ENCODE peak calls at places on chromosomes 11 and 22, in five cellular contexts. M is GM12878, U is HepG2, J is H1, E is NT2/D1. A is an unnamed sample.

GRCh38 chr11:45180888-45181594 is 34.6 kb downstream of the PRDM11 start:
- DNase-seq in M (no peak), E (no peak), U (no peak), J (no peak), A (peak)

GRCh38 chr11:128201801-128202200 is 385.6 kb downstream of the ETS1 start:
- DNase-seq in E (no peak), M (no peak), J (no peak), U (no peak), A (no peak)

GRCh38 chr11:70420008-70420464 is 21.7 kb downstream of the CTTN start:
- DNase-seq in U (no peak), J (no peak), E (no peak), M (no peak), A (no peak)

GRCh38 chr11:97938789-97939188 is 1082.0 kb upstream of the CNTN5 start:
- DNase-seq in M (no peak), J (no peak), E (peak), U (no peak), A (no peak)

GRCh38 chr22:31812977-31813605 is 59.3 kb downstream of the DEPDC5 start:
- DNase-seq in J (no peak), E (no peak), U (peak), M (no peak), A (no peak)

GRCh38 chr11:129967996-129968395 is 34.6 kb downstream of the PRDM10 start:
- DNase-seq in U (no peak), E (no peak), J (no peak), M (no peak), A (no peak)

GRCh38 chr11:77345621-77346020 is 44.1 kb upstream of the GDPD4 start:
- DNase-seq in J (no peak), U (no peak), M (no peak), E (no peak), A (no peak)

GRCh38 chr11:24683578-24683977 is 186.7 kb downstream of the LUZP2 start:
- DNase-seq in M (no peak), U (no peak), J (no peak), E (no peak), A (no peak)

GRCh38 chr11:85749884-85750283 is 61.1 kb downstream of the SYTL2 start:
- DNase-seq in U (no peak), E (no peak), J (no peak), M (no peak), A (no peak)

GRCh38 chr11:126522152-126522551 is 166.7 kb downstream of the ST3GAL4 start:
- DNase-seq in E (no peak), U (no peak), M (no peak), J (no peak), A (no peak)

GRCh38 chr11:2298795-2299747 is 2.6 kb downstream of the C11orf21 start:
- DNase-seq in M (no peak), U (peak), E (peak), J (peak), A (peak)

GRCh38 chr11:63687845-63688244 is 6.5 kb downstream of the RTN3 start:
- DNase-seq in J (no peak), M (no peak), E (no peak), U (no peak), A (no peak)

GRCh38 chr11:114316980-114317675 is 20.9 kb downstream of the NNMT start:
- DNase-seq in E (no peak), M (no peak), U (no peak), J (no peak), A (no peak)

GRCh38 chr11:131025020-131025419 is 108.7 kb upstream of the SNX19 start:
- DNase-seq in U (peak), J (no peak), E (peak), M (no peak), A (peak)

GRCh38 chr11:11407065-11407737 is 54.2 kb upstream of the CSNK2A3 start:
- DNase-seq in U (no peak), J (no peak), E (no peak), M (no peak), A (no peak)

GRCh38 chr11:61783717-61784505 is 8.5 kb downstream of the TMEM258 start:
- DNase-seq in E (no peak), J (no peak), U (no peak), M (no peak), A (no peak)

GRCh38 chr22:49748514-49748913 is 79.2 kb downstream of the BRD1 start:
- DNase-seq in E (no peak), U (no peak), M (no peak), J (no peak), A (no peak)

GRCh38 chr11:115895594-115895993 is 391.4 kb upstream of the CADM1 start:
- DNase-seq in E (no peak), U (no peak), J (no peak), M (no peak), A (no peak)

GRCh38 chr22:40922484-40923303 is 28.5 kb upstream of the RBX1 start:
- DNase-seq in E (peak), M (peak), U (peak), J (no peak), A (peak)

GRCh38 chr11:130700092-130700491 is 216.2 kb downstream of the SNX19 start:
- DNase-seq in J (no peak), E (no peak), M (no peak), U (no peak), A (no peak)

GRCh38 chr11:116072133-116072532 is 567.9 kb upstream of the CADM1 start:
- DNase-seq in J (no peak), U (no peak), E (no peak), M (no peak), A (no peak)

GRCh38 chr22:46408568-46409506 is 73.3 kb downstream of the TRMU start:
- DNase-seq in M (no peak), U (no peak), J (no peak), E (no peak), A (no peak)

GRCh38 chr22:41447435-41448188 is 1.0 kb upstream of the TOB2 start:
- DNase-seq in M (no peak), U (peak), J (no peak), E (peak), A (peak)

GRCh38 chr22:33274214-33274828 is 216.1 kb upstream of the SYN3 start:
- DNase-seq in E (peak), U (peak), M (no peak), J (peak), A (peak)

GRCh38 chr11:2387266-2387982 is 10.3 kb downstream of the CD81 start:
- DNase-seq in M (no peak), J (no peak), E (no peak), U (no peak), A (no peak)

GRCh38 chr11:131546218-131546895 is 175.9 kb downstream of the NTM start:
- DNase-seq in M (no peak), J (no peak), U (no peak), E (peak), A (no peak)

GRCh38 chr11:121634889-121635288 is 182.1 kb upstream of the SORL1-AS1 start:
- DNase-seq in J (no peak), M (no peak), E (no peak), U (no peak), A (no peak)

GRCh38 chr11:44777537-44778199 is 50.9 kb downstream of the TSPAN18 start:
- DNase-seq in E (no peak), U (no peak), J (no peak), M (no peak), A (no peak)

GRCh38 chr11:40338739-40339138 is 1120.7 kb downstream of the LRRC4C start:
- DNase-seq in U (no peak), M (no peak), E (no peak), J (no peak), A (no peak)

GRCh38 chr11:120540744-120541143 is 29.2 kb downstream of the GRIK4 start:
- DNase-seq in U (peak), M (no peak), E (no peak), J (no peak), A (no peak)

GRCh38 chr11:46315783-46316563 is 31.3 kb upstream of the DGKZ start:
- DNase-seq in U (no peak), J (no peak), E (no peak), M (no peak), A (no peak)

GRCh38 chr11:82871646-82872045 is 28.6 kb downstream of the PRCP start:
- DNase-seq in E (no peak), J (no peak), M (no peak), U (no peak), A (no peak)
- TF ChIP-seq SUZ12 in E (no peak), J (no peak), M (no peak), U (no peak), A (no peak)

DNA sequence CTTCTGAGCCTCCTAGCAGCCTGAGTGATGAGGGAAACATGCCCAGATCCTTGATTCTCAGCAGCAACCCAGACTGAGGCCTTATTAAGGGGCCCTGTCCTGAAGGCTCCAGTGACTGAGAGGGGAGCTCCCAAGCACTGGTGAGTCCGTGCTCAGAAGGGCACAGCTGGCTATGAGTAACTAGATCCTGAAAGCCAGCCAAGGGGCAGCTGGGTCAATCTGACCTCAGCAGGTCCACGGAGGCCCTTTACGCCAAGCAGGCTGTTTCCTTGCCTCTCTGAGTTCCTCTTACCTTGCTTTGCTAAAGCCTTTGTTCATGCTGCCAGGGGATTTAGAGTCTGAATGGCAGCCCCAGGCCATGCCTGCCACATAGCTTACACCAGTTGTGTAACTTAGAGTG is 19.3 kb upstream of the MIEF1 start:
- DNase-seq in E (no peak), U (no peak), M (no peak), J (no peak), A (no peak)
- TF ChIP-seq SUZ12 in E (no peak), U (no peak), M (no peak), J (no peak), A (no peak)

GRCh38 chr11:12482839-12483238 is 105.5 kb downstream of the PARVA start:
- DNase-seq in U (no peak), M (no peak), J (no peak), E (no peak), A (no peak)
- TF ChIP-seq SUZ12 in U (no peak), M (no peak), J (no peak), E (no peak), A (no peak)

GRCh38 chr11:68146010-68146540 is 24.9 kb upstream of the CHKA start:
- DNase-seq in J (no peak), E (no peak), M (no peak), U (peak), A (no peak)
- TF ChIP-seq SUZ12 in J (no peak), E (no peak), M (no peak), U (no peak), A (no peak)

GRCh38 chr11:79579063-79579462 is 138.2 kb upstream of the TENM4 start:
- DNase-seq in E (no peak), U (no peak), J (no peak), M (no peak), A (no peak)
- TF ChIP-seq SUZ12 in E (no peak), U (no peak), J (no peak), M (no peak), A (no peak)

GRCh38 chr11:90223248-90223585 is 368 bp upstream of the CHORDC1 start:
- DNase-seq in E (no peak), M (no peak), U (no peak), J (no peak), A (no peak)
- TF ChIP-seq SUZ12 in E (no peak), M (no peak), U (no peak), J (no peak), A (no peak)